ENCODE peak calls at places on chromosomes 3 and 15, in seven cellular contexts. N is IMR-90, X is trophoblast cell, F is mesendoderm, Q is mesenchymal stem cell, A is H1, W is H9. S is an unnamed sample.

GRCh38 chr15:87716422-87716821 is 540.1 kb downstream of the NTRK3 start:
- DNase-seq in N (no peak), X (no peak), F (peak; percentile 43), Q (no peak), A (no peak), W (peak; percentile 49), S (no peak)

GRCh38 chr3:170274641-170275040 is 52.4 kb downstream of the PRKCI start:
- DNase-seq in N (peak; percentile 66), X (no peak), F (no peak), Q (peak; percentile 23), A (no peak), W (no peak), S (no peak)

GRCh38 chr3:42823351-42823750 is 14.1 kb downstream of the ACKR2 start:
- DNase-seq in N (peak; percentile 11), X (no peak), F (no peak), Q (no peak), A (no peak), W (no peak), S (no peak)

GRCh38 chr3:134378384-134378783 is 4.1 kb upstream of the AMOTL2 start:
- DNase-seq in N (no peak), X (no peak), F (peak; percentile 78), Q (no peak), A (peak; percentile 63), W (peak; percentile 87), S (no peak)

GRCh38 chr15:28086175-28086703 is 12.9 kb downstream of the OCA2 start:
- DNase-seq in N (peak; percentile 46), X (peak; percentile 12), F (peak; percentile 80), Q (peak; percentile 66), A (no peak), W (peak; percentile 71), S (no peak)

GRCh38 chr3:17820704-17821103 is 78.3 kb upstream of the TBC1D5 start:
- DNase-seq in N (no peak), X (no peak), F (no peak), Q (peak; percentile 16), A (no peak), W (no peak), S (no peak)

GRCh38 chr3:50267280-50267913 is 1.6 kb upstream of the SEMA3B start:
- DNase-seq in N (no peak), X (no peak), F (no peak), Q (no peak), A (no peak), W (no peak), S (no peak)

GRCh38 chr3:168876346-168877035 is 780.8 kb upstream of the GOLIM4 start:
- DNase-seq in N (no peak), X (no peak), F (peak; percentile 74), Q (no peak), A (no peak), W (no peak), S (no peak)

GRCh38 chr3:128060473-128061381 is 8.5 kb downstream of the SEC61A1 start:
- DNase-seq in N (peak; percentile 100), X (peak; percentile 76), F (no peak), Q (no peak), A (no peak), W (no peak), S (no peak)

GRCh38 chr3:53161820-53162671 is 1.0 kb downstream of the PRKCD start:
- DNase-seq in N (peak; percentile 20), X (no peak), F (peak; percentile 59), Q (peak; percentile 59), A (no peak), W (peak; percentile 47), S (no peak)

GRCh38 chr3:156474560-156475389 is 80.1 kb downstream of the SSR3 start:
- DNase-seq in N (no peak), X (no peak), F (peak; percentile 70), Q (peak; percentile 22), A (no peak), W (peak; percentile 56), S (peak; percentile 30)

GRCh38 chr15:92226020-92226612 is 167.6 kb upstream of the ST8SIA2 start:
- DNase-seq in N (no peak), X (no peak), F (peak; percentile 71), Q (no peak), A (no peak), W (peak; percentile 45), S (no peak)

GRCh38 chr3:18223591-18224338 is 201.4 kb downstream of the SATB1 start:
- DNase-seq in N (no peak), X (no peak), F (no peak), Q (no peak), A (no peak), W (no peak), S (no peak)

GRCh38 chr3:127792664-127793292 is 29.5 kb downstream of the MGLL start:
- DNase-seq in N (peak; percentile 98), X (peak; percentile 46), F (no peak), Q (peak; percentile 80), A (no peak), W (no peak), S (no peak)

GRCh38 chr3:22089284-22089683 is 338.3 kb upstream of the ZNF385D start:
- DNase-seq in N (peak; percentile 1), X (no peak), F (peak; percentile 58), Q (peak; percentile 11), A (no peak), W (peak; percentile 44), S (peak; percentile 12)

GRCh38 chr3:119427669-119428068 is 35.7 kb downstream of the TMEM39A start:
- DNase-seq in N (no peak), X (no peak), F (peak; percentile 45), Q (no peak), A (no peak), W (no peak), S (peak; percentile 2)

GRCh38 chr3:16329792-16330061 is 64.7 kb downstream of the OXNAD1 start:
- DNase-seq in N (no peak), X (no peak), F (peak; percentile 82), Q (no peak), A (no peak), W (no peak), S (peak; percentile 55)

GRCh38 chr3:10945683-10946287 is 46.8 kb upstream of the SLC6A1 start:
- DNase-seq in N (peak; percentile 25), X (peak; percentile 58), F (peak; percentile 85), Q (peak; percentile 24), A (peak; percentile 64), W (peak; percentile 90), S (peak; percentile 84)

GRCh38 chr15:58002338-58003126 is 63.0 kb downstream of the ALDH1A2 start:
- DNase-seq in N (no peak), X (no peak), F (no peak), Q (no peak), A (no peak), W (no peak), S (no peak)

GRCh38 chr3:12877040-12877439 is 35.7 kb upstream of the RPL32 start:
- DNase-seq in N (no peak), X (no peak), F (no peak), Q (no peak), A (no peak), W (no peak), S (no peak)

GRCh38 chr3:135622215-135622614 is 343.3 kb upstream of the PPP2R3A start:
- DNase-seq in N (no peak), X (no peak), F (no peak), Q (no peak), A (no peak), W (no peak), S (no peak)

GRCh38 chr15:32994810-32995424 is 199.6 kb downstream of the FMN1 start:
- DNase-seq in N (peak; percentile 74), X (no peak), F (peak; percentile 24), Q (peak; percentile 63), A (no peak), W (no peak), S (no peak)

GRCh38 chr15:95679847-95680582 is 650.5 kb upstream of the NR2F2 start:
- DNase-seq in N (no peak), X (no peak), F (no peak), Q (no peak), A (no peak), W (no peak), S (no peak)

GRCh38 chr15:73710321-73710720 is 26.1 kb downstream of the CD276 start:
- DNase-seq in N (no peak), X (no peak), F (no peak), Q (no peak), A (no peak), W (no peak), S (no peak)

GRCh38 chr15:73709241-73709640 is 25.1 kb downstream of the CD276 start:
- DNase-seq in N (no peak), X (no peak), F (no peak), Q (no peak), A (no peak), W (no peak), S (no peak)

GRCh38 chr15:73708691-73709090 is 24.5 kb downstream of the CD276 start:
- DNase-seq in N (no peak), X (no peak), F (no peak), Q (no peak), A (no peak), W (no peak), S (no peak)

GRCh38 chr15:73711526-73711925 is 27.3 kb downstream of the CD276 start:
- DNase-seq in N (no peak), X (no peak), F (no peak), Q (no peak), A (no peak), W (no peak), S (no peak)

DNA sequence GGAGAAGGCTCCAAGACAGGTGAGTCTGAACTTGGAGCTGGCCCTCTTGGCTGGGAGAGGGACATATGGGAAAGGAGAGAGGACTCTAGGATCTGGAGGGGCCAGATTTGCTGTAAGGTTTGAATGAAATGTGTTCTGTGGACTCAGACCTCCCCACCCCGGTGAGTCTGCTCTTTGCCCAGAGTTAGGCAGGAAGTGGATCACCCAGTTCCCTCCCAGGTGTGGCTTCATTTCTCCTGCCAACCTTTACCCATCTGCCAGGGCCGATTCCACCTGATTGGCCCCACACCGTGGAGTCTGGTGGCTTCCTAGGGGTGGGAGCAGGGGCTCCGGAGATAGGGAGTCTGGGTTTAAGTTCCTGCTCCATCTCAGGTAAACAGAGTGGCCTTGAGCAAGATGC is 25.5 kb downstream of the CD276 start:
- DNase-seq in N (no peak), X (no peak), F (no peak), Q (no peak), A (no peak), W (no peak), S (no peak)
- H4K8ac ChIP-seq in N (no peak overlapping the region), X (no peak overlapping the region), F (no peak overlapping the region), Q (no peak overlapping the region), A (no peak overlapping the region), W (no peak overlapping the region), S (no peak overlapping the region)

GRCh38 chr3:72017935-72018334 is 233.0 kb upstream of the PROK2 start:
- DNase-seq in N (no peak), X (no peak), F (peak; percentile 88), Q (no peak), A (no peak), W (no peak), S (no peak)
- H4K8ac ChIP-seq in N (no peak overlapping the region), X (no peak overlapping the region), F (no peak overlapping the region), Q (no peak overlapping the region), A (no peak overlapping the region), W (no peak overlapping the region), S (no peak overlapping the region)

DNA sequence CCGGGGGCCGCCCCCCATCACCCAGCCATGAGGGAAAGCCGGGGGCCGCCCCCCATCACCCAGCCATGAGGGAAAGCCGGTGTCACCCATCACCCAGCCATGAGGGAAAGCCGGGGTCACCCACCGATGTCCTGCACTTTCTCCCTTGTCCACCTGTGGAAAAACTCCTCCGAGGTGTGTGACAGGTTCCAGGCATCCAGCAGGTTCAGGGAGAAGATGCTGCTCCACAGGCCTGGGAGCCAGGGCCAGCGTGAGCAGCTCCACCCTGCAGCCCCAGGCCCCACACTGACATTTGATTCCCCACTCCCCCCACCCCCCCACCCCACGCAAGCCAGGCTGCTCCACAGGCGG is 15.5 kb upstream of the EHD4 start:
- DNase-seq in N (no peak), X (no peak), F (no peak), Q (no peak), A (no peak), W (no peak), S (no peak)
- H4K8ac ChIP-seq in N (no peak overlapping the region), X (no peak overlapping the region), F (no peak overlapping the region), Q (no peak overlapping the region), A (no peak overlapping the region), W (no peak overlapping the region), S (no peak overlapping the region)

GRCh38 chr3:116306720-116307119 is 138.6 kb downstream of the LSAMP start:
- DNase-seq in N (no peak), X (no peak), F (peak; percentile 17), Q (no peak), A (no peak), W (no peak), S (no peak)
- H4K8ac ChIP-seq in N (no peak overlapping the region), X (no peak overlapping the region), F (no peak overlapping the region), Q (no peak overlapping the region), A (no peak overlapping the region), W (no peak overlapping the region), S (no peak overlapping the region)